ENCODE peak calls at places on chromosomes 3 and 15, in seven cellular contexts. W, T, Q, P, V, Y and J are unnamed samples.

GRCh38 chr3:100518983-100519382 is 26.6 kb downstream of the TMEM45A start:
- DNase-seq in W (no peak), T (no peak), Q (no peak), P (no peak), V (no peak), Y (no peak), J (no peak)

GRCh38 chr3:30894521-30895289 is at the start of gene GADL1:
- DNase-seq in W (no peak), T (peak), Q (no peak), P (peak), V (peak), Y (no peak), J (peak)

GRCh38 chr15:78837131-78837530 is 25.9 kb upstream of the ADAMTS7 start:
- DNase-seq in W (no peak), T (no peak), Q (no peak), P (no peak), V (no peak), Y (no peak), J (no peak)

GRCh38 chr3:102410616-102411015 is 24.2 kb upstream of the ZPLD1 start:
- DNase-seq in W (peak), T (no peak), Q (no peak), P (no peak), V (no peak), Y (no peak), J (no peak)

GRCh38 chr15:82663186-82663600 is 16.0 kb upstream of the CPEB1 start:
- DNase-seq in W (peak), T (no peak), Q (no peak), P (peak), V (no peak), Y (no peak), J (no peak)

GRCh38 chr15:44716983-44717602 is 5.8 kb downstream of the B2M start:
- DNase-seq in W (no peak), T (no peak), Q (no peak), P (no peak), V (no peak), Y (no peak), J (no peak)

GRCh38 chr3:46448721-46449120 is 16.0 kb downstream of the LTF start:
- DNase-seq in W (no peak), T (no peak), Q (no peak), P (no peak), V (no peak), Y (no peak), J (no peak)

GRCh38 chr15:66912441-66912840 is 153.0 kb upstream of the SMAD3 start:
- DNase-seq in W (no peak), T (no peak), Q (no peak), P (no peak), V (no peak), Y (no peak), J (no peak)

GRCh38 chr3:86973440-86973839 is 17.5 kb downstream of the VGLL3 start:
- DNase-seq in W (peak), T (no peak), Q (no peak), P (peak), V (peak), Y (no peak), J (peak)

GRCh38 chr3:38480930-38481329 is 15.2 kb upstream of the EXOG start:
- DNase-seq in W (no peak), T (no peak), Q (no peak), P (no peak), V (no peak), Y (no peak), J (no peak)

DNA sequence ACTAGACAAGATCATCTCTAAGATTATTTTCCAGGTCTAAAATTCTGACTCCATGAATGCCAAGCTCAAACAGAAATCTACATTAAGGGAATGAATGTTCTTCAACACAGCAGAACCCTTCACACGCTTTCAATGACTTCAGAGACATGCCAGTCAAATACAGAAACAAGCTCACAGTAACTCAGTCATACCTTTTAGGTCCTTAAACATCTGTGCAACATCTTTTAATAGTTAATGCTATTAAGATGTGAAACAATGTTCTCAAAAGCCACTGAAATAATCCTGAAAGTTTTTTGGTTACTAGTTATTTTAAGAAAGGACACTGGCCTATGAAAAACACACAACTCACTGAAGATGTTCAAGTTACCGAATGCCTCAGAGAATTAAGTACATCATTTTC is 2.5 kb downstream of the DLG1 start:
- DNase-seq in W (no peak), T (no peak), Q (no peak), P (no peak), V (no peak), Y (no peak), J (no peak)
- H3K27ac ChIP-seq in W (no peak), T (no peak), Q (no peak), P (no peak), V (no peak), Y (no peak), J (no peak)

GRCh38 chr3:195910499-195910845 is 2.1 kb upstream of the TNK2 start:
- DNase-seq in W (no peak), T (no peak), Q (no peak), P (no peak), V (no peak), Y (no peak), J (no peak)

GRCh38 chr3:195908439-195909293 is at the start of gene TNK2:
- DNase-seq in W (no peak), T (no peak), Q (no peak), P (no peak), V (no peak), Y (no peak), J (no peak)

GRCh38 chr3:195911041-195911945 is 2.9 kb upstream of the TNK2 start:
- DNase-seq in W (no peak), T (no peak), Q (no peak), P (no peak), V (no peak), Y (no peak), J (no peak)

GRCh38 chr3:195909294-195909644 is 918 bp upstream of the TNK2 start:
- DNase-seq in W (peak), T (no peak), Q (no peak), P (peak), V (no peak), Y (no peak), J (no peak)

DNA sequence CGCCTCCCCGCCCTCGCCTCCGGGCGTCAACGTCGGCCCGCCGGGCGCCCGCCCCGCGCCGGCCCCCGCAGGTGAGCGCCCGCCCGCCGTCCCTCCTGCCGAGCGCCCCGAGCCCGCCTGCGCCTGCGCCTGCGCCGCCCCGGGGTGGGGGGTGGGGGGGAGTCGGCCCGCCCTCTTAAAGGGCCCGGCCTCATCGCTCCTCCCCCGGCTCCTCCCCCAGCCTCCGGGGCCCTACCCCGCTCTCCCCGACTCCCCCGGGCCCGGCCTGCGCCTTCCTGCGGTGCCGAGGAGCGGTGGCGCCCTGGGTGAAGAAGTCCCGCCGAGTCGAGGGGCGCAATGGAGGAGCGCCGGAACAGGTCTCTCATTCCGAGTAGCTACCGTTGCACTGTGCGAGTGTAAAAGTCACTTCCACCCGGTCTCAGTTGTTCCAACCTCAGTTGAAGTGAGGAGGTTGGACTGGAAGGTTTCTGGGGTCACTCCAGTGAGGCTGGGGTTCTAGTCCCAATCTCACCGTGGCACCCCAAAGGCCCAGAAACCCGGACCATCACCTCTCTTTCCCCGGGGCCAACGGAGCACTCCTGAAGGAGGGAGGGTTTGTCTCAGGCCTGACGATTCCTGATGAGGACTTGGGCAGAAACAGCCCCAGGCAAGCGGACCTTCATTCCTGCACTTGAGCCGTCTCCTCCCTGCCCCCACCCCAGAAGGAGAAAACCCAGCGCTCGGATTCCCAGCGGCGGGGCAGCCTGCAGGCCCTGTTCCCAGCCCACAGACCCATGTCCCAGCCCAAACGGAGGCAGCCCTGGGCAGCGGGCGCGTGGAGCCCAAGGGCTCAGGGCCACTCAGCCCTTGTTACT is 1.5 kb upstream of the TNK2 start:
- DNase-seq in W (peak), T (peak), Q (peak), P (peak), V (peak), Y (no peak), J (peak)
- H3K27ac ChIP-seq in W (no peak), T (peak), Q (peak), P (peak), V (peak), Y (peak), J (no peak)

GRCh38 chr3:152333928-152334327 is 65.2 kb downstream of the MBNL1 start:
- DNase-seq in W (no peak), T (no peak), Q (no peak), P (no peak), V (no peak), Y (no peak), J (no peak)
- H3K27ac ChIP-seq in W (no peak), T (no peak), Q (no peak), P (no peak), V (peak), Y (peak), J (no peak)

DNA sequence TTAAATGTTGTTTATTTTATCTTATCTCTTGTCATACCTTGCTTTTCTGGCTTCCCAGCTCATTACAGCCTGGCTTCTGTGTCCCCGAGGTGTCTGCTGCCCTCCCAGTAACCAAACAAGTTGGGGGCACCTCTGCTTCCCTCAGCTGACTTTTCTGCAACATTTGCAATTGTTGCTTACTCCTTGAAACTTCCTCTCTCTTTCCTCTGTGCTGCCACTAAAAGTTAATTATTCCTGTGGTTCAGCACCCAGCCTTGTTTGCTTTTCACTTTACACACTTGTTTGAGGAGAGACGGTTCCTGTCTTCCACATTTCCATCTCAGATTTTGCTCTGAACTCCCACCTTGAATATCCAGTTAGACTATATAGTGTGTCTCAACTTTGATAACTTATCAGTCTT is 21.5 kb downstream of the MCTP2 start:
- DNase-seq in W (no peak), T (no peak), Q (no peak), P (no peak), V (no peak), Y (no peak), J (no peak)
- H3K27ac ChIP-seq in W (no peak), T (no peak), Q (no peak), P (no peak), V (no peak), Y (no peak), J (no peak)

DNA sequence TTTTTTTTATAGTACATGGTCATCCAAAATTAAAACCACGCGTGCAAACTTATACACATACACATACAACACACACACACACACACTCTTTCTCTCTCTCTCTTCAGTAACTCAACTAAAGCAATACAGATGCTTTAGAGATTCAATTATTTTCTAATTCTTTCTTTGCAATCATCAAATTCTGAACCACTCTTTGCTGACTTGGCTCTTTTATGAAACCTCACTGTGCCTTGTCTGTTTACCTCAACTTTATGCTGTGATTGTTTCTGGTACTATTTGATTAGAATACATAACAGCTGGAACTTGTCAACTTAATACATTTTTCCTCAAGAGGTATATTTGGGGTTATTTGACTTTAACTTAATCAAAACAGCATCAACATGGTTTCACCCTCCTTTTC is 1309.7 kb downstream of the ROBO2 start:
- DNase-seq in W (no peak), T (no peak), Q (no peak), P (no peak), V (no peak), Y (no peak), J (no peak)
- H3K27ac ChIP-seq in W (no peak), T (no peak), Q (no peak), P (no peak), V (no peak), Y (no peak), J (no peak)

DNA sequence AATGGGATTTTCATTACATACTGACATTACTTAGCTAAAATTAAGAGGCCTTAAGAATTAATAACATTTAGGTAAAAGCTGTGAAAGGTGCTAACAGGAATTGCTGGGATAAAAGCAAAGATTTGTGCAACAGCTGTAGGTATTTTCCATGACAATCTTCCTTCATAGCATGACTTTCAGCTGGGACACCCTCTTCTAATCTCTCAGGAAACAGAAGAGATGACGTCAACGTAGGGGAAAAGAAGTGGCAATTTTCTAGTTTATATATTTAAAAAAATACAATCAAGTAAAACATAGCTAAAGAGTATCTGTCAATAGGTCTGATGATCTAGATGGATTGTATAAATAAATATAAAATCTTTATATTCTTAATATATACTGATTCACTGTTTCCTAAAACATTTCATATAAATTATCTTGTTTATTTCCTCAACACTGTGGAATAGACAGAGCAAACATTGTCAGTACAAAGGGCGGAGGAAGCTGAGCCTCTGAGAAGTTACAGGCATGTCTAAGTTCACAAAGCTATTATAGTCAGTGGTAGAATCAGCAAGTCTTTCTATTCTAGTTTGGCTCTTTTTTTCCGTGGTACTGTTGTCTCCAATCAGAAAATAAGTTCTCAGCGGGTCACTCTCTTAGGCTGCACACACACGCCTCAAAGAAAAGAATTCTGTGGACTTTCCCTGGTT is 217.0 kb downstream of the P3H2 start:
- DNase-seq in W (no peak), T (no peak), Q (no peak), P (no peak), V (no peak), Y (no peak), J (no peak)
- H3K27ac ChIP-seq in W (no peak), T (no peak), Q (no peak), P (no peak), V (no peak), Y (no peak), J (no peak)